ENCODE peak calls at places on chromosome 16, in six cellular contexts. O, X, A, E, U and F are unnamed samples.

GRCh38 chr16:5379948-5380347 is 282.4 kb upstream of the EEF2KMT start:
- DNase-seq in O (no peak), X (no peak), A (no peak), E (no peak), U (no peak), F (no peak)

GRCh38 chr16:86375370-86375769 is 135.0 kb upstream of the FOXF1 start:
- DNase-seq in O (no peak), X (no peak), A (no peak), E (no peak), U (no peak), F (no peak)

GRCh38 chr16:13560151-13560550 is 359.8 kb upstream of the ERCC4 start:
- DNase-seq in O (no peak), X (no peak), A (no peak), E (no peak), U (no peak), F (no peak)

GRCh38 chr16:3986235-3986544 is 105.7 kb upstream of the CREBBP start:
- DNase-seq in O (no peak), X (no peak), A (no peak), E (no peak), U (no peak), F (no peak)

GRCh38 chr16:66004706-66005105 is 361.8 kb upstream of the CDH5 start:
- DNase-seq in O (no peak), X (peak; percentile 17), A (no peak), E (no peak), U (no peak), F (no peak)

GRCh38 chr16:55329791-55330190 is 5.8 kb downstream of the IRX6 start:
- DNase-seq in O (no peak), X (no peak), A (no peak), E (no peak), U (no peak), F (no peak)

GRCh38 chr16:11098601-11099377 is 154.4 kb downstream of the CLEC16A start:
- DNase-seq in O (no peak), X (no peak), A (no peak), E (no peak), U (no peak), F (no peak)

GRCh38 chr16:70302745-70303144 is 3.8 kb downstream of the DDX19B start:
- DNase-seq in O (no peak), X (no peak), A (no peak), E (no peak), U (no peak), F (no peak)

GRCh38 chr16:569445-570254 is at the start of gene PIGQ:
- DNase-seq in O (peak; percentile 81), X (no peak), A (peak; percentile 81), E (no peak), U (peak; percentile 73), F (no peak)

GRCh38 chr16:63577891-63578290 is 1541.7 kb upstream of the CDH8 start:
- DNase-seq in O (no peak), X (no peak), A (no peak), E (no peak), U (no peak), F (no peak)

GRCh38 chr16:6111390-6111789 is 1013.8 kb upstream of the EEF2KMT start:
- DNase-seq in O (no peak), X (no peak), A (no peak), E (no peak), U (no peak), F (no peak)

GRCh38 chr16:68061396-68061795 is 23.8 kb upstream of the NFATC3 start:
- DNase-seq in O (no peak), X (no peak), A (no peak), E (no peak), U (no peak), F (no peak)

GRCh38 chr16:67959520-67959919 is 8.9 kb downstream of the SLC12A4 start:
- DNase-seq in O (peak; percentile 89), X (no peak), A (no peak), E (no peak), U (peak; percentile 91), F (no peak)

GRCh38 chr16:81313731-81314602 is 795 bp upstream of the GAN start:
- DNase-seq in O (no peak), X (no peak), A (no peak), E (no peak), U (no peak), F (no peak)

GRCh38 chr16:49010396-49010795 is 271.2 kb downstream of the CBLN1 start:
- DNase-seq in O (no peak), X (no peak), A (no peak), E (no peak), U (peak; percentile 35), F (no peak)

GRCh38 chr16:2968368-2968737 is 795 bp upstream of the PAQR4 start:
- DNase-seq in O (no peak), X (no peak), A (no peak), E (no peak), U (no peak), F (no peak)

GRCh38 chr16:27291722-27292240 is 22.0 kb upstream of the IL4R start:
- DNase-seq in O (no peak), X (no peak), A (no peak), E (no peak), U (no peak), F (no peak)

GRCh38 chr16:3641801-3642396 is 12.6 kb upstream of the DNASE1 start:
- DNase-seq in O (no peak), X (no peak), A (no peak), E (no peak), U (no peak), F (no peak)

GRCh38 chr16:9567674-9568073 is 476.2 kb downstream of the HAPSTR1 start:
- DNase-seq in O (no peak), X (no peak), A (no peak), E (no peak), U (no peak), F (no peak)

GRCh38 chr16:49419016-49419415 is 45.4 kb downstream of the C16orf78 start:
- DNase-seq in O (no peak), X (no peak), A (no peak), E (no peak), U (no peak), F (no peak)

DNA sequence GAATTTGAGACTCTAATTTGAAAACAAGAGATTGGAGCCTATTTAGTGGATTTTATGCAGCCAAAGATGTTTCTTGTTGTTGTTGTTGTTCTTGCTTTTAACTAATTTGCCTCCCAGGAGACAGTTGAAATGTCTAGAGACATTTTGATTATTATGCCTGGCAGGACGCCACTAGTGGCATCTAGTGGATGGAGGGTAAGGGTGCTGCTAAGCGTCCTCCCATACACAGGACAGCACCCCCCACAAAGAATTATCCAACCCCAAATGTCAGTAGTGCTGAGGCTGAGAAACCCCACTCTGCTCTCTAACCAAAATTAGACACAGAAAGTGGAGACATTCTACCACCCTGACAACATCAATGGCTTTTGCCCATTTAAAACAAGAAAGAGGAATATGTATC is 15.4 kb upstream of the HSBP1 start:
- DNase-seq in O (no peak), X (no peak), A (no peak), E (no peak), U (no peak), F (no peak)
- TF ChIP-seq CTCF in O (no peak), X (no peak), A (no peak), E (no peak), U (no peak), F (peak; percentile 26)

DNA sequence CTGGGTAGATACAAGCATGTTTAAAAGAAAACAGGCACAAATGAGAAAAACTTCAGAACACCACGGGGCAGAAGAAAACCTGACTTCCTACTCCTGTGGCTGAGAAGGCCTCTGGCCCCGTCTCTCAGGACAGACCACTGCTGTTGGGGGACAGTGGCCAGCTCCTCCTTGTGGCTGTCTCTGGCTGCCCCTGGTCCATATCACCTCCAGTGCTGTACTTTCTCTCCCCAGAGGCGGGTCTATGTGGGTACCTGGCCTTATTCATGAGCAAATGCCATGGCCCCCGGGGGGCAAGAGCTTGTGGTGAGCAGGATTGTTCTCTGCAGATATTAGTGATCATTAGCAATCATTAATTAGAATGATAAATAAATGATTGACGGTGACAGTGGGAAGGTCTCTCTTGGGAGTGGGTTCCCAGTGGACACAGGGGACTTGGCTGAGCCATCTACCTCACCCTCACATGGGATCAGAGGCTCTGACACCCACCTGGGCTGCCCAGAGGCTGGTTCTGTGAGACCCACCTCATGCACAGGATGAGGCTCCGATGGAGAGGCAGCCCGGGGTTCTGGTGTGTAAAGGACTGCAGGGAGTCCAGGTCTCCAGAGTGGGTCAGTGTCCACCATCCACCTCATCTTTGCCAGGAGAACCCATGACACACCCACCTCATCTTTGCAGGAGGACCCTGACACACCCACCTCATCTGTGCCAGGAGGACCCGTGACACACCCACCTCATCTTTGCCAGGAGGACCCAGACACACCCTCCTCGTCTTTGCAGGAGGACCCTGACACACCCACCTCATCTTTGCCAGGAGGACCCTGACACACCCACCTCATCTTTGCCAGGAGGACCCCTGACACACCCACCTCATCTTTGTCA is 30.6 kb upstream of the CBFA2T3 start:
- DNase-seq in O (no peak), X (no peak), A (no peak), E (no peak), U (no peak), F (no peak)
- H3K4me3 ChIP-seq in O (no peak overlapping the region), X (no peak overlapping the region), A (no peak overlapping the region), E (no peak overlapping the region), U (no peak overlapping the region), F (no peak overlapping the region)

DNA sequence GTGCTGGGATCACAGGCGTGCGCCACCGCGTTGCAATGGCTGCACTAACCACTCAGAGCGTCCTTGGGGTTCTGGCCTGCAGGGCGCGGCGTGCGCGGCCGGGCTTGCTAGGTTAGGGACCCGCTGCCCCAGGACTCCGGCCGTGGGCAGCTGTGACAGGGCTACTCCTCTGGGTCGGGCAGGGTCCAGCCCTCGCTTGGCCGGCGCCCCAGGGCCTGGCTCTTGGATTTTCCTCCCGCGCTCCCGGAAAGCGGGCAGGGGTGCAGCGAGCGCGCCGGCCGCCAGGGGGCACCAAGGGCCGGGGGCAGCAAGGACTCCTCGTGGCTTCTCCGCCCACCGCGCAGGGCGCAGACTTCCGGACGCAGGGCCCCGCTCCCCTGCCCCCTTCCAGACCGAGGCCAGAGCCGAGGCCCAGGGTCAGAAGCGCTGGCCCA is 489 bp downstream of the TLE7 start:
- DNase-seq in O (no peak), X (no peak), A (no peak), E (no peak), U (no peak), F (no peak)
- TF ChIP-seq CTCF in O (no peak), X (peak; percentile 14), A (no peak), E (peak; percentile 52), U (peak; percentile 10), F (peak; percentile 22)

DNA sequence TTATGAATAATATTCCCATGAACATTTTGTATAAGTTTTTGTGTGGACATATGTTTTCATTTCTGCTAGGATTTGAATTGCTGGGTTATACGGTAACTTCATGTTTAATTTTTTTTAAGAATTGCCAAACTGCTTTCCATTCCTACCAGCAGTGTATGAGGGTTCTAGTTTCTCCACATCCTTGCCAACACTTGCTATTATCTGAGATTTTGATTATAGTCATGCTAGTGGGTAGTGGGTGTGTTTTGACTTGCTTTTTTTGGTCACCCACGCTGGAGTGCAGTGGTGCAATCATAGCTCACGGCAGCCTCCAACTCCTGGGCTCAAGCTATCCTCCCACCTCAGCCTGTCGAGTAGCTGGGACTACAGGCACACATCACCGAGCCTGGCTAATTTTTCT is 3.0 kb upstream of the EEF2K start:
- DNase-seq in O (no peak), X (no peak), A (no peak), E (no peak), U (no peak), F (no peak)
- H3K4me3 ChIP-seq in O (no peak overlapping the region), X (no peak overlapping the region), A (no peak overlapping the region), E (no peak overlapping the region), U (no peak overlapping the region), F (no peak overlapping the region)